ENCODE peak calls at places on chromosomes 12 and 14, in four cellular contexts. R is neural progenitor cell; U is stimulated activated CD4-positive, alpha-beta T cell treated with anti-CD3 and anti-CD28 coated beads, Interleukin-2, amount 100 ng/mL, for 48 hours; J is NCI-H2029. A is an unnamed sample.
A peak's percentile ranks its signal among the peaks of the same experiment; 100 is the strongest.

GRCh38 chr12:3458041-3458440 is 33.0 kb upstream of the PRMT8 start:
- DNase-seq in R (no peak), U (no peak), J (no peak), A (peak; percentile 98)

GRCh38 chr14:78885884-78886283 is 715.7 kb downstream of the NRXN3 start:
- DNase-seq in J (no peak), R (no peak), U (no peak), A (no peak)

GRCh38 chr12:59304077-59304721 is 291.6 kb upstream of the SLC16A7 start:
- DNase-seq in R (no peak), J (no peak), U (no peak), A (no peak)

GRCh38 chr12:31006416-31007152 is 67.1 kb upstream of the DDX11 start:
- DNase-seq in R (no peak), J (no peak), U (no peak), A (no peak)

GRCh38 chr12:103698752-103699540 is 111.9 kb downstream of the STAB2 start:
- DNase-seq in J (no peak), U (no peak), R (no peak), A (no peak)

GRCh38 chr12:59453461-59453860 is 142.4 kb upstream of the SLC16A7 start:
- DNase-seq in U (no peak), J (no peak), R (no peak), A (no peak)

GRCh38 chr12:103868215-103868614 is 27.2 kb upstream of the NT5DC3 start:
- DNase-seq in J (no peak), R (no peak), U (no peak), A (no peak)

GRCh38 chr12:60191676-60192359 is 596.0 kb downstream of the SLC16A7 start:
- DNase-seq in J (no peak), U (no peak), R (no peak), A (peak; percentile 48)

GRCh38 chr14:106831322-106831720 is 1304.9 kb downstream of the TMEM121 start:
- DNase-seq in J (no peak), R (no peak), U (peak; percentile 70), A (no peak)

GRCh38 chr12:27297576-27297975 is 35.1 kb upstream of the BMAL2 start:
- DNase-seq in J (no peak), R (no peak), U (no peak), A (no peak)

GRCh38 chr14:74437654-74438053 is 11.6 kb upstream of the SYNDIG1L start:
- DNase-seq in U (no peak), R (peak; percentile 74), J (no peak), A (no peak)

GRCh38 chr14:30620178-30620577 is 1.9 kb upstream of the SCFD1 start:
- DNase-seq in R (no peak), U (no peak), J (no peak), A (peak; percentile 26)

GRCh38 chr14:78698991-78699390 is 528.8 kb downstream of the NRXN3 start:
- DNase-seq in R (no peak), U (no peak), J (no peak), A (no peak)

GRCh38 chr12:122793685-122794106 is 19.3 kb downstream of the CCDC62 start:
- DNase-seq in R (peak; percentile 61), J (peak; percentile 42), U (no peak), A (no peak)

GRCh38 chr12:6338955-6339761 is 2.7 kb downstream of the TNFRSF1A start:
- DNase-seq in U (no peak), R (no peak), J (no peak), A (no peak)

GRCh38 chr12:88638956-88639355 is 58.7 kb upstream of the KITLG start:
- DNase-seq in J (no peak), U (no peak), R (no peak), A (no peak)

GRCh38 chr14:59492419-59492818 is 8.1 kb downstream of the JKAMP start:
- DNase-seq in J (no peak), U (no peak), R (no peak), A (no peak)

GRCh38 chr12:131896811-131897270 is 2.4 kb downstream of the ULK1 start:
- DNase-seq in U (no peak), R (no peak), J (peak; percentile 72), A (no peak)

GRCh38 chr14:78710963-78711362 is 540.8 kb downstream of the NRXN3 start:
- DNase-seq in R (no peak), U (no peak), J (no peak), A (no peak)